ENCODE peak calls at places on chromosomes 7 and 10, in six cellular contexts. J is omental fat pad, Q is mesendoderm, K is stomach, M is AG08396, U is AG04450. S is an unnamed sample.

GRCh38 chr7:55299273-55299967 is 65.7 kb upstream of the LANCL2 start:
- DNase-seq in J (no peak), Q (peak), K (no peak), M (no peak), U (no peak), S (no peak)

GRCh38 chr7:95904099-95904498 is 131.7 kb downstream of the DYNC1I1 start:
- DNase-seq in J (no peak), Q (no peak), K (no peak), M (no peak), U (no peak), S (no peak)

GRCh38 chr7:2707481-2707880 is 19.5 kb downstream of the AMZ1 start:
- DNase-seq in J (no peak), Q (peak), K (no peak), M (no peak), U (no peak), S (no peak)

GRCh38 chr7:106421181-106421762 is 136.5 kb upstream of the NAMPT start:
- DNase-seq in J (peak), Q (no peak), K (peak), M (peak), U (peak), S (no peak)

GRCh38 chr10:70753841-70754621 is 31.1 kb downstream of the TBATA start:
- DNase-seq in J (no peak), Q (peak), K (no peak), M (peak), U (no peak), S (no peak)

GRCh38 chr7:106599343-106599698 is 61.6 kb downstream of the CCDC71L start:
- DNase-seq in J (no peak), Q (no peak), K (no peak), M (no peak), U (no peak), S (no peak)

GRCh38 chr10:61438141-61438984 is 14.8 kb downstream of the TMEM26 start:
- DNase-seq in J (no peak), Q (peak), K (no peak), M (no peak), U (no peak), S (no peak)

GRCh38 chr10:132615346-132616169 is 78.0 kb downstream of the INPP5A start:
- DNase-seq in J (no peak), Q (no peak), K (no peak), M (no peak), U (no peak), S (no peak)

GRCh38 chr10:124589491-124590006 is 127.9 kb downstream of the LHPP start:
- DNase-seq in J (no peak), Q (no peak), K (peak), M (peak), U (no peak), S (no peak)

GRCh38 chr10:124602121-124602561 is 140.5 kb downstream of the LHPP start:
- DNase-seq in J (no peak), Q (no peak), K (no peak), M (no peak), U (no peak), S (no peak)

GRCh38 chr7:112257073-112257472 is 50.6 kb downstream of the ZNF277 start:
- DNase-seq in J (no peak), Q (no peak), K (no peak), M (no peak), U (no peak), S (no peak)

S was measured in neural crest cell.